ENCODE peak calls at places on chromosomes 2 and 18, in eight cellular contexts. G is OCI-LY7; V is fibroblast of lung; O is astrocyte of the spinal cord; K is T-helper 9 cell; R is iPS-NIHi11; Z is activated CD4-positive, alpha-beta T cell treated with anti-CD3 and anti-CD28 coated beads, Interleukin-2, amount 50 U/mL, for 1 hour; B is stimulated activated naive CD8-positive, alpha-beta T cell treated with anti-CD3 and anti-CD28 coated beads, Interleukin-15, Interleukin-2, amounts not matched to agents 100 U/mL and 50 U/mL, for 24 hours. F is an unnamed sample.

GRCh38 chr2:61855178-61855523 is 1.3 kb upstream of the FAM161A start:
- DNase-seq in V (peak; percentile 30), Z (no peak), O (peak; percentile 43), K (no peak), B (no peak), G (no peak), R (no peak), F (no peak)

GRCh38 chr2:182066439-182067061 is 80.9 kb downstream of the PPP1R1C start:
- DNase-seq in R (no peak), B (no peak), G (no peak), K (no peak), O (peak; percentile 85), V (peak; percentile 97), Z (no peak), F (no peak)

GRCh38 chr18:5667356-5667755 is 123.6 kb upstream of the EPB41L3 start:
- DNase-seq in R (no peak), V (peak; percentile 11), K (no peak), B (no peak), Z (no peak), O (no peak), G (no peak), F (no peak)

GRCh38 chr2:172513935-172514586 is 41.8 kb upstream of the PDK1 start:
- DNase-seq in B (no peak), K (no peak), G (no peak), O (no peak), R (no peak), V (no peak), Z (no peak), F (no peak)

GRCh38 chr18:79680100-79680879 is 687 bp downstream of the CTDP1 start:
- DNase-seq in V (peak; percentile 38), G (peak; percentile 4), B (peak; percentile 71), R (no peak), O (peak; percentile 42), K (peak; percentile 16), Z (peak; percentile 44), F (peak; percentile 84)

GRCh38 chr2:68110102-68110501 is 47.3 kb upstream of the C1D start:
- DNase-seq in R (no peak), B (no peak), K (no peak), O (no peak), V (no peak), Z (no peak), G (peak; percentile 57), F (no peak)

GRCh38 chr18:74353169-74353775 is 37.6 kb downstream of the C18orf63 start:
- DNase-seq in V (peak; percentile 61), Z (peak; percentile 57), K (peak; percentile 30), B (peak; percentile 33), G (peak; percentile 12), R (peak; percentile 53), O (peak; percentile 66), F (no peak)

GRCh38 chr2:164826293-164827243 is 15.1 kb downstream of the COBLL1 start:
- DNase-seq in K (no peak), B (no peak), G (no peak), R (peak; percentile 33), O (peak; percentile 69), V (peak; percentile 44), Z (no peak), F (no peak)

GRCh38 chr18:56873441-56874140 is 222.4 kb downstream of the WDR7 start:
- DNase-seq in B (no peak), Z (no peak), V (peak; percentile 6), G (peak; percentile 17), R (peak; percentile 55), O (no peak), K (no peak), F (no peak)

GRCh38 chr18:72316497-72316896 is 227.6 kb downstream of the CBLN2 start:
- DNase-seq in V (no peak), R (no peak), B (no peak), K (no peak), O (no peak), Z (no peak), G (no peak), F (no peak)

GRCh38 chr2:26139269-26140183 is 33.4 kb upstream of the GAREM2 start:
- DNase-seq in R (peak; percentile 17), Z (no peak), O (no peak), V (no peak), G (no peak), K (no peak), B (no peak), F (no peak)

GRCh38 chr2:160332318-160332717 is 132.2 kb upstream of the ITGB6 start:
- DNase-seq in R (no peak), O (peak; percentile 35), K (no peak), V (peak; percentile 51), Z (no peak), G (peak; percentile 30), B (no peak), F (no peak)

GRCh38 chr2:199798881-199799580 is 52.0 kb downstream of the FTCDNL1 start:
- DNase-seq in R (no peak), B (no peak), G (no peak), Z (no peak), K (no peak), V (peak; percentile 15), O (peak; percentile 9), F (no peak)

GRCh38 chr2:214244847-214245246 is 166.0 kb upstream of the VWC2L start:
- DNase-seq in Z (no peak), V (peak; percentile 69), O (peak; percentile 33), R (peak; percentile 13), G (no peak), K (no peak), B (no peak), F (no peak)

GRCh38 chr18:58132595-58133191 is 88.7 kb downstream of the NEDD4L start:
- DNase-seq in G (no peak), R (no peak), O (no peak), V (peak; percentile 3), Z (no peak), K (no peak), B (no peak), F (no peak)

GRCh38 chr2:206004004-206004693 is 81.8 kb downstream of the INO80D start:
- DNase-seq in G (peak; percentile 22), B (peak; percentile 17), Z (peak; percentile 5), V (no peak), R (peak; percentile 59), O (no peak), K (no peak), F (no peak)

GRCh38 chr2:197626965-197627629 is 48.3 kb downstream of the RFTN2 start:
- DNase-seq in B (no peak), K (no peak), O (no peak), R (no peak), G (no peak), Z (no peak), V (no peak), F (no peak)

GRCh38 chr2:238728322-238729260 is 119.3 kb upstream of the TWIST2 start:
- DNase-seq in K (no peak), B (no peak), O (peak; percentile 41), V (peak; percentile 89), R (no peak), Z (no peak), G (no peak), F (no peak)

GRCh38 chr2:96909651-96910050 is 39.8 kb upstream of the SEMA4C start:
- DNase-seq in G (no peak), K (no peak), B (no peak), O (no peak), V (no peak), Z (no peak), R (no peak), F (no peak)

GRCh38 chr2:204060896-204061640 is 124.5 kb downstream of the ICOS start:
- DNase-seq in O (no peak), K (no peak), G (no peak), R (no peak), B (no peak), V (no peak), Z (no peak), F (no peak)

F was measured in kidney.